ENCODE peak calls at places on chromosomes 11 and 22, in five cellular contexts. L is K562, U is Peyer's patch, M is cardiac muscle cell, B is right lobe of liver. I is an unnamed sample.

GRCh38 chr11:129911298-129911697 is 15.9 kb upstream of the NFRKB start:
- DNase-seq in L (no peak), U (no peak), M (no peak), B (no peak), I (no peak)

GRCh38 chr22:46986788-46987187 is 224.3 kb downstream of the TBC1D22A start:
- DNase-seq in L (no peak), U (no peak), M (no peak), B (no peak), I (no peak)

GRCh38 chr11:2195756-2196088 is 24.1 kb upstream of the TH start:
- DNase-seq in L (no peak), U (no peak), M (no peak), B (no peak), I (no peak)

GRCh38 chr11:103631841-103632240 is 404.6 kb upstream of the DDI1 start:
- DNase-seq in L (no peak), U (no peak), M (no peak), B (no peak), I (no peak)

GRCh38 chr11:108483163-108483562 is 15.0 kb downstream of the POGLUT3 start:
- DNase-seq in L (no peak), U (no peak), M (no peak), B (no peak), I (no peak)

GRCh38 chr11:17991799-17992433 is 20.9 kb downstream of the SERGEF start:
- DNase-seq in L (peak; percentile 64), U (peak; percentile 69), M (peak; percentile 63), B (no peak), I (peak; percentile 34)

GRCh38 chr11:88164320-88164719 is 10.9 kb downstream of the RAB38 start:
- DNase-seq in L (no peak), U (no peak), M (no peak), B (no peak), I (no peak)

GRCh38 chr11:106482920-106483761 is 405.7 kb downstream of the AASDHPPT start:
- DNase-seq in L (no peak), U (no peak), M (peak; percentile 9), B (no peak), I (no peak)

GRCh38 chr22:38799265-38800002 is 5.5 kb upstream of the DNAL4 start:
- DNase-seq in L (no peak), U (no peak), M (no peak), B (no peak), I (no peak)

GRCh38 chr11:69333149-69333710 is 39.3 kb downstream of the MYEOV start:
- DNase-seq in L (no peak), U (no peak), M (no peak), B (no peak), I (peak; percentile 3)

GRCh38 chr11:108319541-108320145 is 96.8 kb downstream of the ATM start:
- DNase-seq in L (no peak), U (no peak), M (no peak), B (no peak), I (no peak)

GRCh38 chr11:35649984-35650383 is 12.6 kb upstream of the TRIM44 start:
- DNase-seq in L (no peak), U (no peak), M (no peak), B (no peak), I (no peak)

DNA sequence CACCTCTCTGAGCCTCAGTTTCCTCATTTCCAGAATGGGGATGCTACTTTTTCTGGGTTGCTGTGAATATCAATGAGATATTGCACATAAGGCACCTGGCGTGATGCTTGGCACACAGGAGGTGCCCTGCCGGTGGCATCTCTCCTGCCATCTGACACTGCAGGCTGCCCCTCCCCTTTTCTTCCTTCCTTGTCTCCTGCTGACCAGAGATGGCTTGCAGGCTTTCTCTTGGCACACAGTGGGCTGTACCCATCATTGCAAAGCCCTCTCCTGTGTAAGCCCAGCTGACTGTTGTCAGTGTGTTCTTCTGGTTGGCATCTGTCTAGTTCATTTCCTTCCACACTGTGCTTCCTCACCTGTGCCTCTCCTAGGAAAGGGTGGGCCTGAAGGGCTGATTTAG is 91.7 kb downstream of the MYO18B start:
- DNase-seq in L (no peak), U (no peak), M (no peak), B (no peak), I (no peak)
- H3K27ac ChIP-seq in L (no peak overlapping the region), U (no peak overlapping the region), M (no peak overlapping the region), B (no peak overlapping the region), I (no peak overlapping the region)

GRCh38 chr11:62402994-62403393 is 15.8 kb upstream of the SCGB1A1 start:
- DNase-seq in L (no peak), U (no peak), M (no peak), B (no peak), I (no peak)
- H3K27ac ChIP-seq in L (no peak overlapping the region), U (peak overlapping the region; percentile 16), M (no peak overlapping the region), B (no peak overlapping the region), I (peak overlapping the region; percentile 82)

GRCh38 chr22:50699001-50699753 is 26.6 kb downstream of the SHANK3 start:
- DNase-seq in L (no peak), U (no peak), M (no peak), B (peak; percentile 72), I (no peak)
- H3K27ac ChIP-seq in L (no peak overlapping the region), U (no peak overlapping the region), M (no peak overlapping the region), B (peak overlapping the region; percentile 96), I (no peak overlapping the region)

GRCh38 chr11:60973699-60974098 is 2.2 kb downstream of the CD6 start:
- DNase-seq in L (no peak), U (no peak), M (no peak), B (no peak), I (no peak)

GRCh38 chr11:60978546-60979380 is 7.3 kb downstream of the CD6 start:
- DNase-seq in L (no peak), U (peak; percentile 51), M (no peak), B (no peak), I (no peak)

GRCh38 chr11:60981515-60981914 is 10.0 kb downstream of the CD6 start:
- DNase-seq in L (no peak), U (no peak), M (no peak), B (no peak), I (no peak)

GRCh38 chr11:60974726-60975125 is 3.2 kb downstream of the CD6 start:
- DNase-seq in L (no peak), U (peak; percentile 45), M (no peak), B (no peak), I (no peak)

DNA sequence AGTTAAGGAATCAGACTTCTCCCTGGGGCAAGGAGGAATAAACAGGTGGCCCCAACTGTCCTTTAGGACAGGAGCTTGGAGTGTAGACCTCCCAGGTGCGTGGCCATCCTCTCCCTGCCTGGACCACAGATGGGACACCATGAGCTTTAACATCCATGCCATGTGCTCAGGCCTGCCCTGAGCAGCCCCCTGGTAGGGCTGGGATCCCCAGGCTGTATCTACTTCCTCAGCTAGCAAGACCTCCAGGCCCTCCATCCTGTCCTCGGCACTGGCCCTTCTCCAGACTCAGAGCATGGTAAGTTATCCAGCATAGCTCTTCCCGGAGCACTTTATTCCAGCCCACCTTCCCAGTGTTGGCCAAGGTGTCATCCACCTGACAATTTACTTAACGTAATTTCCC is 5.7 kb downstream of the CD6 start:
- DNase-seq in L (no peak), U (peak; percentile 42), M (no peak), B (no peak), I (no peak)
- H3K27ac ChIP-seq in L (no peak overlapping the region), U (no peak overlapping the region), M (no peak overlapping the region), B (no peak overlapping the region), I (no peak overlapping the region)

I was measured in stomach.